ENCODE peak calls at places on chromosome 18, in eight cellular contexts. M, F, H, L, K, C, G and Y are unnamed samples.

GRCh38 chr18:24220318-24220688 is 81.4 kb downstream of the CABYR start:
- DNase-seq in K (no peak), H (no peak), F (no peak), L (no peak), G (no peak), M (no peak), C (no peak), Y (no peak)

GRCh38 chr18:26488417-26489009 is 59.8 kb downstream of the KCTD1 start:
- DNase-seq in M (no peak), K (no peak), H (no peak), G (no peak), F (no peak), L (no peak), C (no peak), Y (no peak)

GRCh38 chr18:79923896-79924585 is 27.4 kb downstream of the SLC66A2 start:
- DNase-seq in F (no peak), K (no peak), H (no peak), M (peak), C (no peak), G (no peak), L (no peak), Y (no peak)

GRCh38 chr18:79523221-79523737 is 127.5 kb downstream of the NFATC1 start:
- DNase-seq in M (no peak), L (no peak), H (no peak), K (no peak), C (peak), F (no peak), G (no peak), Y (no peak)

GRCh38 chr18:58603365-58604067 is 25.4 kb downstream of the ALPK2 start:
- DNase-seq in K (no peak), C (no peak), G (no peak), H (no peak), M (no peak), F (no peak), L (peak), Y (no peak)

GRCh38 chr18:41767960-41768359 is 187.1 kb upstream of the PIK3C3 start:
- DNase-seq in F (no peak), M (no peak), L (peak), C (no peak), K (no peak), G (no peak), H (peak), Y (no peak)

GRCh38 chr18:36149514-36150289 is 20.0 kb downstream of the ELP2 start:
- DNase-seq in M (no peak), C (no peak), K (no peak), G (no peak), L (no peak), H (no peak), F (no peak), Y (no peak)

GRCh38 chr18:22913861-22914260 is 19.3 kb upstream of the RBBP8 start:
- DNase-seq in C (no peak), H (no peak), K (no peak), M (no peak), L (no peak), G (no peak), F (no peak), Y (peak)

GRCh38 chr18:46484971-46485370 is 172.0 kb downstream of the LOXHD1 start:
- DNase-seq in G (no peak), M (no peak), K (no peak), F (no peak), C (no peak), H (no peak), L (no peak), Y (no peak)

GRCh38 chr18:46622451-46622850 is 34.6 kb downstream of the LOXHD1 start:
- DNase-seq in L (no peak), C (peak), H (no peak), M (no peak), F (no peak), K (no peak), G (no peak), Y (no peak)